ENCODE peak calls at places on chromosomes 3 and 15, in six cellular contexts. W, G, F, Q, I and X are unnamed samples.

GRCh38 chr3:41940393-41940792 is 21.5 kb downstream of the ULK4 start:
- DNase-seq in Q (no peak), G (no peak), I (no peak), W (no peak), F (no peak), X (no peak)

GRCh38 chr3:25153561-25153960 is 274.5 kb upstream of the RARB start:
- DNase-seq in G (no peak), F (no peak), Q (no peak), W (no peak), I (peak), X (peak)

GRCh38 chr3:161314836-161315391 is 56.4 kb downstream of the SPTSSB start:
- DNase-seq in I (no peak), G (no peak), Q (no peak), W (no peak), F (no peak), X (peak)

GRCh38 chr3:21436846-21437245 is 314.2 kb downstream of the ZNF385D start:
- DNase-seq in I (peak), Q (no peak), G (no peak), F (no peak), W (no peak), X (no peak)

GRCh38 chr3:33044676-33045075 is 52.3 kb downstream of the GLB1 start:
- DNase-seq in Q (no peak), F (no peak), W (no peak), G (no peak), I (no peak), X (no peak)

GRCh38 chr3:36484386-36484785 is 104.1 kb downstream of the STAC start:
- DNase-seq in G (no peak), W (no peak), Q (no peak), F (no peak), I (no peak), X (no peak)

GRCh38 chr3:143998266-143998665 is 26.6 kb downstream of the DIPK2A start:
- DNase-seq in Q (no peak), G (no peak), W (no peak), F (no peak), I (no peak), X (peak)

GRCh38 chr15:47511241-47511640 is 206.1 kb upstream of the SEMA6D start:
- DNase-seq in Q (no peak), G (no peak), W (no peak), F (no peak), I (no peak), X (no peak)

GRCh38 chr3:185342458-185343169 is 20.3 kb upstream of the MAP3K13 start:
- DNase-seq in I (no peak), W (no peak), Q (no peak), G (no peak), F (no peak), X (peak)

GRCh38 chr15:96070636-96071035 is 259.9 kb upstream of the NR2F2 start:
- DNase-seq in F (peak), W (no peak), G (no peak), Q (no peak), I (no peak), X (peak)

GRCh38 chr3:33115024-33115768 is 1.4 kb downstream of the CRTAP start:
- DNase-seq in F (peak), I (peak), Q (no peak), G (no peak), W (peak), X (peak)

GRCh38 chr3:63343674-63344073 is 65.6 kb downstream of the SYNPR start:
- DNase-seq in G (peak), I (peak), Q (peak), F (peak), W (peak), X (peak)

GRCh38 chr15:48897144-48897814 is 19.3 kb downstream of the EID1 start:
- DNase-seq in I (no peak), F (peak), Q (no peak), G (no peak), W (no peak), X (no peak)

GRCh38 chr3:94234177-94234788 is 171.4 kb downstream of the NSUN3 start:
- DNase-seq in I (peak), W (peak), Q (no peak), G (no peak), F (no peak), X (peak)

GRCh38 chr15:60219841-60220240 is 177.9 kb downstream of the ANXA2 start:
- DNase-seq in W (no peak), F (no peak), Q (no peak), I (no peak), G (no peak), X (no peak)

GRCh38 chr15:71455107-71455506 is 339.8 kb downstream of the THSD4 start:
- DNase-seq in F (no peak), Q (no peak), G (no peak), I (peak), W (no peak), X (peak)

GRCh38 chr3:47162695-47163022 is 1.3 kb downstream of the SETD2 start:
- DNase-seq in W (no peak), Q (no peak), F (no peak), I (peak), G (no peak), X (peak)

GRCh38 chr3:186882881-186883685 is 40.6 kb downstream of the ADIPOQ start:
- DNase-seq in W (no peak), G (no peak), F (peak), Q (peak), I (no peak), X (peak)

GRCh38 chr3:188607810-188608209 is 453.9 kb downstream of the LPP start:
- DNase-seq in I (no peak), F (no peak), Q (no peak), W (no peak), G (no peak), X (no peak)

GRCh38 chr15:93162560-93162959 is 73.5 kb upstream of the RGMA start:
- DNase-seq in F (no peak), I (no peak), Q (no peak), W (no peak), G (no peak), X (no peak)

GRCh38 chr3:14082108-14082657 is 42.5 kb downstream of the CHCHD4 start:
- DNase-seq in F (no peak), W (no peak), I (no peak), G (no peak), Q (no peak), X (no peak)

GRCh38 chr3:87792532-87793321 is 266.1 kb downstream of the CGGBP1 start:
- DNase-seq in W (peak), I (peak), G (peak), Q (no peak), F (no peak), X (peak)

GRCh38 chr3:13229291-13229949 is 156.2 kb upstream of the IQSEC1 start:
- DNase-seq in Q (no peak), F (no peak), W (peak), I (peak), G (peak), X (peak)

GRCh38 chr15:25830844-25831443 is 32.2 kb downstream of the ATP10A start:
- DNase-seq in Q (no peak), F (peak), I (no peak), W (no peak), G (no peak), X (peak)

GRCh38 chr3:161637559-161637958 is 141.0 kb downstream of the OTOL1 start:
- DNase-seq in F (no peak), I (no peak), Q (no peak), G (no peak), W (no peak), X (no peak)

GRCh38 chr3:169278667-169279066 is 384.8 kb downstream of the MECOM start:
- DNase-seq in I (no peak), F (no peak), G (no peak), Q (no peak), W (no peak), X (peak)

GRCh38 chr3:168847293-168847883 is 751.7 kb upstream of the GOLIM4 start:
- DNase-seq in F (no peak), Q (no peak), I (peak), G (no peak), W (peak), X (peak)

GRCh38 chr15:45454825-45455224 is 67.7 kb downstream of the SLC30A4 start:
- DNase-seq in W (no peak), F (peak), G (no peak), Q (peak), I (no peak), X (peak)

GRCh38 chr3:141373768-141374526 is 5.6 kb downstream of the ZBTB38 start:
- DNase-seq in W (no peak), I (no peak), F (no peak), G (peak), Q (no peak), X (no peak)